ENCODE peak calls at places on chromosome 7, in six cellular contexts. W is germinal center, M is GM13976, I is spleen, X is cerebellum, J is heart left ventricle. N is an unnamed sample.

GRCh38 chr7:19122018-19122588 is 4.7 kb upstream of the TWIST1 start:
- DNase-seq in M (no peak), I (no peak), X (no peak), W (no peak), J (no peak), N (no peak)

GRCh38 chr7:148914208-148914777 is 30.2 kb upstream of the EZH2 start:
- DNase-seq in M (peak), X (no peak), I (no peak), W (no peak), J (no peak), N (no peak)

GRCh38 chr7:43729214-43729923 is at the start of gene COA1:
- DNase-seq in M (peak), W (peak), I (peak), J (peak), X (peak), N (peak)

GRCh38 chr7:32586291-32587221 is 91.3 kb downstream of the AVL9 start:
- DNase-seq in X (no peak), I (no peak), M (no peak), W (no peak), J (peak), N (peak)

GRCh38 chr7:47672966-47673365 is 91.1 kb upstream of the TNS3 start:
- DNase-seq in W (no peak), I (no peak), X (no peak), J (no peak), M (no peak), N (peak)

GRCh38 chr7:102933763-102934162 is 21.0 kb downstream of the LRRC17 start:
- DNase-seq in X (no peak), J (peak), I (no peak), W (no peak), M (no peak), N (peak)

GRCh38 chr7:5195157-5195556 is 5.1 kb downstream of the WIPI2 start:
- DNase-seq in W (no peak), I (no peak), X (no peak), M (no peak), J (no peak), N (no peak)

GRCh38 chr7:95493844-95494243 is 8.1 kb downstream of the ASB4 start:
- DNase-seq in X (no peak), W (no peak), J (no peak), M (no peak), I (no peak), N (no peak)

GRCh38 chr7:129493555-129493954 is 8.8 kb upstream of the SMKR1 start:
- DNase-seq in M (no peak), I (no peak), W (peak), X (no peak), J (no peak), N (no peak)

GRCh38 chr7:151058766-151059361 is 525 bp upstream of the SLC4A2 start:
- DNase-seq in X (no peak), W (peak), I (peak), J (no peak), M (peak), N (no peak)

GRCh38 chr7:85483205-85483604 is 296.3 kb upstream of the SEMA3D start:
- DNase-seq in I (no peak), X (no peak), J (no peak), W (no peak), M (no peak), N (no peak)

GRCh38 chr7:29865526-29865925 is 59.2 kb downstream of the WIPF3 start:
- DNase-seq in W (no peak), X (no peak), M (no peak), J (peak), I (no peak), N (peak)